ENCODE peak calls at places on chromosomes 7 and 10, in five cellular contexts. Y is NCI-H460; C is stimulated activated CD8-positive, alpha-beta memory T cell treated with anti-CD3 and anti-CD28 coated beads, Interleukin-4, amount 100 ng/mL, for 1 hour; A is kidney tubule cell; U is lung microvascular endothelial cell. K is an unnamed sample.

GRCh38 chr7:14389052-14389988 is 399.9 kb upstream of the ETV1 start:
- DNase-seq in Y (no peak), C (no peak), A (no peak), U (no peak), K (peak; percentile 34)

GRCh38 chr7:30893357-30893756 is 18.3 kb upstream of the AQP1 start:
- DNase-seq in Y (no peak), C (no peak), U (peak; percentile 89), A (no peak), K (no peak)

GRCh38 chr10:547591-548081 is 141.8 kb downstream of the DIP2C start:
- DNase-seq in Y (no peak), U (no peak), A (no peak), C (no peak), K (no peak)

GRCh38 chr7:43735802-43736603 is 6.7 kb upstream of the COA1 start:
- DNase-seq in A (no peak), C (no peak), U (peak; percentile 53), Y (peak; percentile 51), K (no peak)

GRCh38 chr10:87635498-87636312 is 24.0 kb upstream of the PAPSS2 start:
- DNase-seq in Y (peak; percentile 65), A (peak; percentile 96), C (no peak), U (peak; percentile 61), K (peak; percentile 35)

GRCh38 chr7:35826751-35827150 is 25.9 kb downstream of the SEPTIN7 start:
- DNase-seq in A (no peak), U (no peak), Y (no peak), C (no peak), K (no peak)

GRCh38 chr10:78148564-78148963 is 114.9 kb downstream of the RPS24 start:
- DNase-seq in Y (no peak), C (no peak), U (no peak), A (no peak), K (no peak)

GRCh38 chr10:91681361-91682276 is 48.7 kb upstream of the PPP1R3C start:
- DNase-seq in A (peak; percentile 50), U (no peak), Y (no peak), C (no peak), K (peak; percentile 80)

GRCh38 chr7:139669106-139670061 is 108.4 kb downstream of the HIPK2 start:
- DNase-seq in A (peak; percentile 66), U (no peak), C (no peak), Y (no peak), K (no peak)

GRCh38 chr10:119346063-119346835 is 138.9 kb downstream of the GRK5 start:
- DNase-seq in Y (no peak), C (no peak), U (no peak), A (no peak), K (peak; percentile 83)

GRCh38 chr10:75012471-75012870 is 99.0 kb upstream of the SAMD8 start:
- DNase-seq in Y (no peak), U (no peak), C (no peak), A (no peak), K (no peak)

GRCh38 chr10:115604627-115605026 is 511.5 kb downstream of the ATRNL1 start:
- DNase-seq in U (no peak), A (no peak), C (no peak), Y (no peak), K (peak; percentile 16)

GRCh38 chr7:49174396-49174795 is 250.0 kb downstream of the CDC14C start:
- DNase-seq in A (peak; percentile 79), Y (no peak), C (no peak), U (no peak), K (no peak)

GRCh38 chr10:26855186-26855585 is 5.6 kb downstream of the ABI1 start:
- DNase-seq in C (no peak), A (peak; percentile 69), U (peak; percentile 45), Y (no peak), K (peak; percentile 37)

GRCh38 chr7:997404-998395 is 14.7 kb downstream of the CYP2W1 start:
- DNase-seq in U (no peak), Y (no peak), A (no peak), C (no peak), K (no peak)

GRCh38 chr10:71218046-71218832 is 5.9 kb downstream of the UNC5B start:
- DNase-seq in Y (no peak), A (peak; percentile 42), C (no peak), U (peak; percentile 93), K (no peak)

GRCh38 chr10:98748298-98748697 is 301.6 kb upstream of the HPS1 start:
- DNase-seq in Y (peak; percentile 36), U (peak; percentile 23), C (no peak), A (peak; percentile 39), K (peak; percentile 49)

GRCh38 chr7:112802406-112802805 is 12.2 kb upstream of the TMEM168 start:
- DNase-seq in U (no peak), C (no peak), A (no peak), Y (no peak), K (no peak)

GRCh38 chr7:55964261-55964801 is at the start of gene NIPSNAP2:
- DNase-seq in A (peak; percentile 81), U (peak; percentile 72), C (peak; percentile 19), Y (peak; percentile 15), K (peak; percentile 81)

GRCh38 chr10:48291190-48291589 is 15.3 kb upstream of the MAPK8 start:
- DNase-seq in C (no peak), Y (no peak), A (peak; percentile 47), U (no peak), K (no peak)

GRCh38 chr10:106506509-106507265 is 657.8 kb downstream of the SORCS1 start:
- DNase-seq in A (peak; percentile 48), U (no peak), C (no peak), Y (peak; percentile 46), K (peak; percentile 45)

GRCh38 chr7:44373418-44373740 is 48.0 kb upstream of the CAMK2B start:
- DNase-seq in U (no peak), Y (no peak), A (no peak), C (no peak), K (no peak)

GRCh38 chr10:123129553-123130271 is 6.1 kb upstream of the HMX3 start:
- DNase-seq in A (peak; percentile 44), Y (no peak), U (no peak), C (no peak), K (no peak)

GRCh38 chr10:2543142-2543886 is 524.0 kb upstream of the PFKP start:
- DNase-seq in A (no peak), U (no peak), Y (no peak), C (no peak), K (no peak)

GRCh38 chr7:35259555-35259954 is 5.7 kb upstream of the TBX20 start:
- DNase-seq in C (no peak), U (no peak), A (no peak), Y (no peak), K (no peak)

GRCh38 chr10:25047902-25048301 is 31.5 kb downstream of the THNSL1 start:
- DNase-seq in U (no peak), Y (no peak), A (no peak), C (no peak), K (no peak)

GRCh38 chr7:66239467-66239856 is 34.3 kb downstream of the TPST1 start:
- DNase-seq in C (no peak), A (no peak), U (no peak), Y (no peak), K (no peak)

GRCh38 chr7:8295638-8296361 is 33.8 kb upstream of the ICA1 start:
- DNase-seq in U (peak; percentile 93), A (peak; percentile 85), C (no peak), Y (peak; percentile 85), K (peak; percentile 87)

GRCh38 chr7:7761340-7761973 is 43.0 kb upstream of the RPA3 start:
- DNase-seq in A (peak; percentile 47), Y (peak; percentile 50), U (peak; percentile 43), C (no peak), K (peak; percentile 55)

GRCh38 chr7:44760034-44760580 is 11.5 kb downstream of the ZMIZ2 start:
- DNase-seq in C (no peak), Y (no peak), U (no peak), A (no peak), K (no peak)

GRCh38 chr10:69496352-69497234 is 45.3 kb downstream of the TSPAN15 start:
- DNase-seq in Y (no peak), A (no peak), C (no peak), U (no peak), K (no peak)